ENCODE peak calls at places on chromosomes 12 and 14, in nine cellular contexts. C, N, Z, B, Y, H, F, V and T are unnamed samples.

GRCh38 chr12:119334459-119335170 is at the start of gene CCDC60:
- DNase-seq in F (peak; percentile 98), Y (peak; percentile 81), V (no peak), H (no peak), Z (no peak), N (peak; percentile 95), C (no peak), B (no peak), T (no peak)

GRCh38 chr12:55972045-55972843 is 1.6 kb upstream of the RAB5B start:
- DNase-seq in B (peak; percentile 84), C (no peak), Z (no peak), H (no peak), N (no peak), F (peak; percentile 75), V (peak; percentile 63), Y (no peak), T (no peak)

GRCh38 chr12:110266381-110266909 is 14.6 kb upstream of the ATP2A2 start:
- DNase-seq in V (no peak), F (no peak), C (no peak), N (no peak), Y (no peak), Z (no peak), B (no peak), H (no peak), T (no peak)

GRCh38 chr12:20213851-20214250 is 154.5 kb upstream of the PDE3A start:
- DNase-seq in F (no peak), H (no peak), V (no peak), B (no peak), Z (no peak), N (no peak), Y (no peak), C (no peak), T (no peak)

GRCh38 chr14:71594828-71595227 is 337.4 kb upstream of the RGS6 start:
- DNase-seq in B (peak; percentile 32), V (no peak), F (no peak), H (no peak), Y (no peak), N (no peak), Z (no peak), C (no peak), T (no peak)

GRCh38 chr12:9673404-9674225 is 4.1 kb downstream of the CLEC2D start:
- DNase-seq in C (peak; percentile 63), Z (no peak), N (peak; percentile 61), V (peak; percentile 92), B (peak; percentile 92), H (peak; percentile 55), Y (no peak), F (peak; percentile 80), T (peak; percentile 56)

GRCh38 chr14:34872822-34873590 is 2.2 kb downstream of the BAZ1A start:
- DNase-seq in N (peak; percentile 75), H (no peak), Y (peak; percentile 2), F (no peak), V (peak; percentile 40), Z (peak; percentile 47), C (no peak), B (peak; percentile 69), T (no peak)

GRCh38 chr12:84772281-84772680 is 140.3 kb downstream of the SLC6A15 start:
- DNase-seq in B (peak; percentile 1), F (no peak), Z (no peak), V (peak; percentile 61), H (no peak), N (no peak), Y (no peak), C (no peak), T (no peak)

GRCh38 chr12:57837779-57838562 is 8.6 kb downstream of the CTDSP2 start:
- DNase-seq in B (peak; percentile 78), Z (no peak), H (no peak), V (peak; percentile 65), C (no peak), N (peak; percentile 77), F (peak; percentile 82), Y (no peak), T (no peak)
- H3K4me1 ChIP-seq in B (peaks cover 64% of the 10 kb centered on the region), Z (peaks cover 93% of the 10 kb centered on the region), H (peaks cover 2% of the 10 kb centered on the region), V (peaks cover 65% of the 10 kb centered on the region), C (peaks cover 98% of the 10 kb centered on the region), N (peaks cover 32% of the 10 kb centered on the region), F (peaks cover 47% of the 10 kb centered on the region), Y (peaks cover 52% of the 10 kb centered on the region), T (peaks cover 100% of the 10 kb centered on the region)

GRCh38 chr12:1523046-1523445 is 71.3 kb downstream of the FBXL14 start:
- DNase-seq in C (no peak), N (peak; percentile 59), Z (no peak), H (no peak), F (peak; percentile 71), V (no peak), Y (no peak), B (no peak), T (no peak)

GRCh38 chr12:1519642-1520041 is 74.7 kb downstream of the FBXL14 start:
- DNase-seq in N (peak; percentile 28), V (no peak), Y (no peak), Z (no peak), B (no peak), H (no peak), C (no peak), F (peak; percentile 49), T (no peak)

GRCh38 chr12:1527789-1528188 is 66.6 kb downstream of the FBXL14 start:
- DNase-seq in F (peak; percentile 52), H (no peak), Z (no peak), C (no peak), Y (no peak), N (no peak), B (peak; percentile 92), V (peak; percentile 76), T (no peak)

GRCh38 chr12:1525858-1526257 is 68.5 kb downstream of the FBXL14 start:
- DNase-seq in C (no peak), B (no peak), Y (no peak), N (peak; percentile 28), Z (no peak), V (no peak), H (no peak), F (peak; percentile 37), T (no peak)

GRCh38 chr12:1523558-1524050 is 70.8 kb downstream of the FBXL14 start:
- DNase-seq in N (peak; percentile 86), B (no peak), F (peak; percentile 93), C (no peak), Z (no peak), V (no peak), H (no peak), Y (no peak), T (no peak)
- H3K4me1 ChIP-seq in N (peaks cover 8% of the 10 kb centered on the region), B (peaks cover 21% of the 10 kb centered on the region), F (peaks cover 14% of the 10 kb centered on the region), C (no peaks in the 10 kb centered on the region), Z (peaks cover 11% of the 10 kb centered on the region), V (peaks cover 29% of the 10 kb centered on the region), H (no peaks in the 10 kb centered on the region), Y (peaks cover 30% of the 10 kb centered on the region), T (no peaks in the 10 kb centered on the region)

DNA sequence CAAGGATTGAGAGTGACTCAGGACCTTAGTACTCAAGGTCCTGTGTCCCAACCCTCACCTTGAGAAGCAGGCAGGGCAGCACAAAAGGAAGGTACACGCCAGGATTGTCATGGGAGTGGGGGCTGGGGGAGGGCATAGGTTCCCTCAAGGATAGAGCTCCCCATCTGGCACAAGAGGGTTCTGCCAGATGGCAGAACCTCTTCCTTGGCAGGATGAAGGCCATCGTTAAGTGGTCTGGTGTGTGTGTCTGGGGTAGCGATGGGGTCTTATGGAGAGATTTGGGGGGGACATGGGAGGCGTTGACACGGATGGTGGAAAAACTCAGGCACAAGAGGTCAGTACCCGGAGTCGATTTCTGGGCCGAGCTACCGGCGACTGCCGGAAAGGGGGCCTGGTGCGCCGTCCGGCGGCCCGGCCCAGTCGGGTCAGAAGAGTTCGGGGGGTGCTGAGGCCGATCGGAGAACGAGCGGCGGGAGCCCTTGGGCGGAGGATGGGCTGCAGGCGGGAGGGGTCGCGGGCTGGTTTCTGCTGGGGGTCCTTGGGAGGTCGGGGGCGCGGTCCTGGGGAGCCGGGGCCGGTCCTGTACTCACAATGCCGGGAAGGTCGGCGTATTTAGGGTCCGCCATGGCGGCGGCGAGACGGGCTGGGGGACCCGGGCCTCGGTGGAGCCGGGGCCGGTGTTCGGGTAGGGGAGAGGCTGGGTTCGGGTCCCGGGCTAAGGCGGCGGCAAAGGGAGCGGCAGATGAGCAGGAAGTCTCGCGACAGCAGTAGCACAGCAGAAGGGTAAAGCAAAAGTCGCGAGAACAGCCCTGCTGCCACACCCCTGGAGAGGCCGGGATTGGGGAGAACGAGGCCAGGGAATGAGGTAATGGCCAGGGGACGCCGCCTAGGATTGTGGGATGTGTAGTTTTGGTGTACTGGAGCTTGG is at the start of gene DCTN2:
- DNase-seq in B (peak; percentile 96), F (peak; percentile 99), H (peak; percentile 97), Z (peak; percentile 93), Y (peak; percentile 93), C (peak; percentile 88), V (peak; percentile 91), N (peak; percentile 99), T (peak; percentile 89)
- H3K4me1 ChIP-seq in B (peaks cover 9% of the 10 kb centered on the region), F (peaks cover 4% of the 10 kb centered on the region), H (no peaks in the 10 kb centered on the region), Z (peaks cover 20% of the 10 kb centered on the region), Y (peaks cover 16% of the 10 kb centered on the region), C (peaks cover 27% of the 10 kb centered on the region), V (peaks cover 21% of the 10 kb centered on the region), N (peaks cover 11% of the 10 kb centered on the region), T (peaks cover 28% of the 10 kb centered on the region)

GRCh38 chr12:50507474-50507838 is 2.7 kb downstream of the DIP2B start:
- DNase-seq in N (no peak), C (no peak), F (no peak), V (no peak), Z (no peak), Y (no peak), H (no peak), B (no peak), T (no peak)

GRCh38 chr12:50504798-50505385 is at the start of gene DIP2B:
- DNase-seq in H (peak; percentile 97), Z (peak; percentile 80), V (peak; percentile 58), F (peak; percentile 99), N (peak; percentile 97), B (peak; percentile 84), C (peak; percentile 97), Y (peak; percentile 93), T (peak; percentile 95)

GRCh38 chr12:50505386-50505827 is 622 bp downstream of the DIP2B start:
- DNase-seq in B (no peak), V (no peak), F (no peak), Z (no peak), Y (peak; percentile 38), N (no peak), C (peak; percentile 35), H (peak; percentile 53), T (peak; percentile 12)

GRCh38 chr12:50506753-50507473 is 2.1 kb downstream of the DIP2B start:
- DNase-seq in F (no peak), Y (no peak), Z (no peak), C (no peak), B (no peak), N (no peak), H (no peak), V (peak; percentile 17), T (no peak)

DNA sequence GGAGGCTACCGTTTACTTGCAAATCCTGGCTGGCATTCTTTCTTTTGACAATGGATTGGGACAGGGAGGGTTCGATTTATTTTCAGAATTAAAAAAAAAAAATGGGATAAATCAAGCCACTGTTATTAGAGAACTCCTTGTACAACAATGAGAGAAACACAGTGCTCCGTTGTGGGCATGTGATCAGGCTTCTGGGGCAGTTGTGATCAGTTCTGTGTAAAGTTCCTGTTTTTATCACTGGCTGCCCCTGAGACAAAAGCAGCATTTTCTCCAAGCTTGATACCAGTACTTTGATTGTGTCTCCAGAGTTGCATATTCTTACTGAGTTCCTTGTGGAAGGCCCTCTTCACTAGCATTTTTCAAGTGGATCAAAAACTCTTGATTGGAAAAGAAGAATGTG is 1.2 kb downstream of the DIP2B start:
- DNase-seq in Y (no peak), H (peak; percentile 54), Z (no peak), V (no peak), F (no peak), B (no peak), N (no peak), C (no peak), T (no peak)
- H3K4me1 ChIP-seq in Y (peaks cover 1% of the 10 kb centered on the region), H (no peaks in the 10 kb centered on the region), Z (peaks cover 23% of the 10 kb centered on the region), V (peaks cover 19% of the 10 kb centered on the region), F (peaks cover 3% of the 10 kb centered on the region), B (peaks cover 2% of the 10 kb centered on the region), N (no peaks in the 10 kb centered on the region), C (peaks cover 46% of the 10 kb centered on the region), T (peaks cover 50% of the 10 kb centered on the region)